ENCODE peak calls at places on chromosome 15, in five cellular contexts. One of them, this sample, is unnamed.

GRCh38 chr15:85742186-85742751 is 52.5 kb downstream of the KLHL25 start:
- DNase-seq in SK-N-SH: peak
- DNase-seq in HFFc6: no peak
- DNase-seq in fibroblast of the aortic adventitia: peak
- DNase-seq in AG09309: no peak
- DNase-seq in this sample: no peak

GRCh38 chr15:45456212-45457106 is 66.1 kb downstream of the SLC30A4 start:
- DNase-seq in AG09309: peak
- DNase-seq in SK-N-SH: peak
- DNase-seq in HFFc6: peak
- DNase-seq in fibroblast of the aortic adventitia: peak
- DNase-seq in this sample: no peak

GRCh38 chr15:78088773-78089080 is 3.6 kb upstream of the SH2D7 start:
- DNase-seq in SK-N-SH: no peak
- DNase-seq in HFFc6: no peak
- DNase-seq in fibroblast of the aortic adventitia: no peak
- DNase-seq in AG09309: no peak
- DNase-seq in this sample: no peak

GRCh38 chr15:41543521-41543870 is 561 bp downstream of the RPAP1 start:
- DNase-seq in HFFc6: no peak
- DNase-seq in fibroblast of the aortic adventitia: no peak
- DNase-seq in SK-N-SH: no peak
- DNase-seq in AG09309: no peak
- DNase-seq in this sample: no peak

GRCh38 chr15:71651750-71652186 is 158.6 kb upstream of the NR2E3 start:
- DNase-seq in AG09309: peak
- DNase-seq in HFFc6: peak
- DNase-seq in fibroblast of the aortic adventitia: peak
- DNase-seq in SK-N-SH: no peak
- DNase-seq in this sample: no peak

GRCh38 chr15:59976480-59976879 is 27.6 kb upstream of the FOXB1 start:
- DNase-seq in SK-N-SH: no peak
- DNase-seq in fibroblast of the aortic adventitia: no peak
- DNase-seq in HFFc6: no peak
- DNase-seq in AG09309: no peak
- DNase-seq in this sample: no peak

GRCh38 chr15:29089731-29090616 is 179.6 kb downstream of the NSMCE3 start:
- DNase-seq in SK-N-SH: no peak
- DNase-seq in AG09309: no peak
- DNase-seq in fibroblast of the aortic adventitia: peak
- DNase-seq in HFFc6: no peak
- DNase-seq in this sample: no peak

GRCh38 chr15:89768071-89768500 is 8.0 kb upstream of the MESP2 start:
- DNase-seq in HFFc6: peak
- DNase-seq in fibroblast of the aortic adventitia: peak
- DNase-seq in SK-N-SH: no peak
- DNase-seq in AG09309: no peak
- DNase-seq in this sample: no peak

GRCh38 chr15:101718896-101719295 is 5.4 kb downstream of the TARS3 start:
- DNase-seq in fibroblast of the aortic adventitia: no peak
- DNase-seq in HFFc6: no peak
- DNase-seq in SK-N-SH: no peak
- DNase-seq in AG09309: no peak
- DNase-seq in this sample: no peak

GRCh38 chr15:45399381-45400212 is 21.3 kb upstream of the GATM start:
- DNase-seq in HFFc6: peak
- DNase-seq in SK-N-SH: peak
- DNase-seq in fibroblast of the aortic adventitia: peak
- DNase-seq in AG09309: peak
- DNase-seq in this sample: no peak

GRCh38 chr15:100968043-100968966 is 49.1 kb downstream of the LRRK1 start:
- DNase-seq in fibroblast of the aortic adventitia: peak
- DNase-seq in AG09309: peak
- DNase-seq in SK-N-SH: no peak
- DNase-seq in HFFc6: peak
- DNase-seq in this sample: no peak

GRCh38 chr15:60272623-60273022 is 125.2 kb downstream of the ANXA2 start:
- DNase-seq in HFFc6: no peak
- DNase-seq in fibroblast of the aortic adventitia: no peak
- DNase-seq in AG09309: no peak
- DNase-seq in SK-N-SH: no peak
- DNase-seq in this sample: no peak

GRCh38 chr15:55628369-55628730 is 40.2 kb upstream of the PYGO1 start:
- DNase-seq in fibroblast of the aortic adventitia: peak
- DNase-seq in HFFc6: no peak
- DNase-seq in SK-N-SH: no peak
- DNase-seq in AG09309: no peak
- DNase-seq in this sample: no peak

GRCh38 chr15:43211336-43211735 is 9.5 kb downstream of the EPB42 start:
- DNase-seq in AG09309: no peak
- DNase-seq in fibroblast of the aortic adventitia: no peak
- DNase-seq in HFFc6: no peak
- DNase-seq in SK-N-SH: no peak
- DNase-seq in this sample: no peak

GRCh38 chr15:80785811-80786354 is 6.7 kb downstream of the CEMIP start:
- DNase-seq in SK-N-SH: no peak
- DNase-seq in fibroblast of the aortic adventitia: peak
- DNase-seq in AG09309: no peak
- DNase-seq in HFFc6: no peak
- DNase-seq in this sample: no peak

GRCh38 chr15:55715355-55716076 is 27.4 kb downstream of the PRTG start:
- DNase-seq in AG09309: no peak
- DNase-seq in fibroblast of the aortic adventitia: no peak
- DNase-seq in HFFc6: no peak
- DNase-seq in SK-N-SH: no peak
- DNase-seq in this sample: no peak

GRCh38 chr15:56367156-56367555 is 1.9 kb downstream of the TEX9 start:
- DNase-seq in AG09309: no peak
- DNase-seq in HFFc6: no peak
- DNase-seq in SK-N-SH: no peak
- DNase-seq in fibroblast of the aortic adventitia: no peak
- DNase-seq in this sample: no peak

GRCh38 chr15:99564221-99565030 is 1.4 kb upstream of the MEF2A start:
- DNase-seq in SK-N-SH: no peak
- DNase-seq in fibroblast of the aortic adventitia: peak
- DNase-seq in AG09309: no peak
- DNase-seq in HFFc6: no peak
- DNase-seq in this sample: no peak

GRCh38 chr15:26015516-26015915 is 152.4 kb upstream of the ATP10A start:
- DNase-seq in AG09309: no peak
- DNase-seq in HFFc6: no peak
- DNase-seq in fibroblast of the aortic adventitia: no peak
- DNase-seq in SK-N-SH: no peak
- DNase-seq in this sample: no peak

GRCh38 chr15:29686445-29687203 is 135.6 kb downstream of the TJP1 start:
- DNase-seq in AG09309: no peak
- DNase-seq in SK-N-SH: no peak
- DNase-seq in fibroblast of the aortic adventitia: no peak
- DNase-seq in HFFc6: no peak
- DNase-seq in this sample: no peak

GRCh38 chr15:91253605-91254004 is 153.5 kb downstream of the SV2B start:
- DNase-seq in SK-N-SH: no peak
- DNase-seq in fibroblast of the aortic adventitia: no peak
- DNase-seq in AG09309: no peak
- DNase-seq in HFFc6: no peak
- DNase-seq in this sample: no peak

GRCh38 chr15:76871930-76872329 is 33.2 kb downstream of the SCAPER start:
- DNase-seq in AG09309: no peak
- DNase-seq in fibroblast of the aortic adventitia: no peak
- DNase-seq in SK-N-SH: no peak
- DNase-seq in HFFc6: no peak
- DNase-seq in this sample: no peak

GRCh38 chr15:35170216-35170615 is 85.1 kb upstream of the NANOGP8 start:
- DNase-seq in fibroblast of the aortic adventitia: peak
- DNase-seq in SK-N-SH: no peak
- DNase-seq in AG09309: no peak
- DNase-seq in HFFc6: peak
- DNase-seq in this sample: no peak

GRCh38 chr15:55226127-55226526 is 29.4 kb upstream of the RSL24D1 start:
- DNase-seq in SK-N-SH: no peak
- DNase-seq in AG09309: no peak
- DNase-seq in HFFc6: no peak
- DNase-seq in fibroblast of the aortic adventitia: no peak
- DNase-seq in this sample: no peak

GRCh38 chr15:99181544-99181943 is 67.8 kb downstream of the TTC23 start:
- DNase-seq in HFFc6: no peak
- DNase-seq in AG09309: no peak
- DNase-seq in SK-N-SH: no peak
- DNase-seq in fibroblast of the aortic adventitia: peak
- DNase-seq in this sample: no peak

GRCh38 chr15:62658498-62658897 is 384.0 kb upstream of the TPM1 start:
- DNase-seq in AG09309: no peak
- DNase-seq in SK-N-SH: no peak
- DNase-seq in fibroblast of the aortic adventitia: no peak
- DNase-seq in HFFc6: no peak
- DNase-seq in this sample: no peak

GRCh38 chr15:76470691-76471090 is 134.1 kb downstream of the ISL2 start:
- DNase-seq in fibroblast of the aortic adventitia: peak
- DNase-seq in AG09309: peak
- DNase-seq in SK-N-SH: no peak
- DNase-seq in HFFc6: peak
- DNase-seq in this sample: no peak

DNA sequence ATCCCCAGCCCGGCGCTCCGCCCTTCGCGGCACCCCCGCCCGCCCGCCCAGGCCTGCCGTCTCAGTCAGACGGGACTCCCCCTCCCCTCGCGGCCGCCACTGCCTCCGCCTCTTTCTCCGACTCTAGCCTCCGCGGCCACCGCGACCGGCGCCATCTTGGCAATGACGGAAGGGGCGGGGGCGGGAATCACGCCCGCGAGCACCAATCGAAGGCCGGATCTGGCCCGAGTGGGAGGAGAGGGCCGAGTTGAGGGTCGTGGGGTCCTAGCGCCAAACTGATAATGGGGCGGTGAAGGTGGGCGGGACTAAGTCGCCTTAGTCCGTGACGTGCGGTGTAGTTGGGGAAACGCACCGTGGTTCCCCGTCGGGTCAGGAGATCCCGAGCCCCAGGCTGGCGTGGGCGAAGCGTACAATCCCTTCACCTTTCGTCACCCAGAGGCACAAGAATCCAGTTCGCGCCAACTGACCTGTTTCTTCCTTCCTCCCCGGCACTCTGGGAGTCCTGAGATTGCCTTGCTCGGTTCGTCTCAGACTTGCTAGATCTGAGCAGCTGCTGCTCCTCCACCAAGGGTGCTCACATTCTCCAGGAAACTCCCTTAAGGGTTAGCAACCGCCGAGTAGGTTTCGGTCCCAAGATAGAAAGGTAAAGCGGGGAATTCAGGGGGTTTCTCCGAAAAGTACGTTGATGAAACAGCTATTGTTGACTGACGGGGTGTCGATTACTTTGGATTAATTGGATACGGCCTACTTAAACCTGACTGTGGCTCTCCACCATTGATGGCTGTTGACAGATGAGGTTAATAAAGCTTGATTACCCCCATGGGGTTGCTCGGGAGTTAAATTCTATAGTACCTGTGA is at the start of gene DENND4A:
- DNase-seq in fibroblast of the aortic adventitia: peak
- DNase-seq in HFFc6: peak
- DNase-seq in AG09309: peak
- DNase-seq in SK-N-SH: peak
- DNase-seq in this sample: peak
- TF ChIP-seq CTCF in fibroblast of the aortic adventitia: no peak
- TF ChIP-seq CTCF in HFFc6: no peak
- TF ChIP-seq CTCF in AG09309: no peak
- TF ChIP-seq CTCF in SK-N-SH: no peak
- TF ChIP-seq CTCF in this sample: no peak

GRCh38 chr15:48647963-48648362 is 2.5 kb upstream of the FBN1 start:
- DNase-seq in SK-N-SH: peak
- DNase-seq in AG09309: no peak
- DNase-seq in HFFc6: peak
- DNase-seq in fibroblast of the aortic adventitia: peak
- DNase-seq in this sample: no peak
- TF ChIP-seq CTCF in SK-N-SH: peak
- TF ChIP-seq CTCF in AG09309: peak
- TF ChIP-seq CTCF in HFFc6: peak
- TF ChIP-seq CTCF in fibroblast of the aortic adventitia: peak
- TF ChIP-seq CTCF in this sample: peak

DNA sequence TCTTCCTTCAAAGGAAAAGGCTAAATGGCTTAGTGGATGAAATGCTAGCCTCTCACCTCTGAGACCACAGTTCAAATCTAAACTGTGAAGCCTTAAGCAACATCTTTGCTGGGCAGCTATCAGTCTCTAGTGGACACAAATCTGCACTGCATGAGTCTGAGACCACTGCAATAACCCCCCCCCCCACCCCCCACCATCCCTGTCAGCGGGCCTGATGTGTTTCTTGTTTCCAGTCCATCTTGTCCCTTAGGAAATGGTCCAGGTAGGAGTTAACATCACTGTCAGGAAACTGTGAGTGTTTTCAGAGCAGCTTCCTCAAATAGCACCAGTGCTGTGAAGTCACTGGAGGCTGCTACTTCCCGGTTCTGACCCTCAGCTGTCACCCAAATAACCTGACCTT is 140.6 kb upstream of the TMCO5A start:
- DNase-seq in AG09309: no peak
- DNase-seq in SK-N-SH: peak
- DNase-seq in HFFc6: no peak
- DNase-seq in fibroblast of the aortic adventitia: no peak
- DNase-seq in this sample: no peak
- TF ChIP-seq CTCF in AG09309: no peak
- TF ChIP-seq CTCF in SK-N-SH: peak
- TF ChIP-seq CTCF in HFFc6: peak
- TF ChIP-seq CTCF in fibroblast of the aortic adventitia: no peak
- TF ChIP-seq CTCF in this sample: peak

GRCh38 chr15:47983533-47983932 is 137.3 kb upstream of the SLC24A5 start:
- DNase-seq in fibroblast of the aortic adventitia: no peak
- DNase-seq in SK-N-SH: no peak
- DNase-seq in HFFc6: no peak
- DNase-seq in AG09309: no peak
- DNase-seq in this sample: no peak
- TF ChIP-seq CTCF in fibroblast of the aortic adventitia: no peak
- TF ChIP-seq CTCF in SK-N-SH: no peak
- TF ChIP-seq CTCF in HFFc6: peak
- TF ChIP-seq CTCF in AG09309: no peak
- TF ChIP-seq CTCF in this sample: no peak

DNA sequence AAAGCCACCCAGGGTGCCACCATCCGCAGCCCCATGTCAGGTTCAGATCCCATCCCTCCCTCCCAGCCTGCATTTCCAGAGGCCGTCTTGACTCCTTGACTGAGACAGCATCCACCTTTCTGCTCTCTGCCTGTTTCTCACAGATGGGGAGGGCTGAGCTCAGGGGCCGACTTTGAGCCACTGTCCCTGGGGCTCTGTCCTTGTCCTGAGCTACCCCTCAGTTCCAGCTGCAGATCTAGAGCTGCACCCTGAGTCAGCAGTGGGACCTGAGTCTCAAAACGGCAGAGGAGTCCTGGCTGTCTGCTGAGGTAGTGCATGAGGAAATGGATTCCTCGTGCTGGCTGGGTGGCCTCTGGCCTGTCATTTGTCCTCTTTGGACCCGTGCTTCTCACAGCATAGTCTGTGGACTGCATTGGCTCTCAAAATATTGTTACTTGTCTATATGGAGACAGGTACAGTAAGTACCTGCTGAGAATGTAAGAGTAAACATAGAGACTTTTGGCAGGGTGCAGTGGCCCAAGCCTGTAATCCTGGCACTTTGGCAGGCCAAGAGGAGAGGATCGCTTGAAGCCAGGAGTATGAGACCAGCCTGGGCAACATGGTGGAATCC is 22.3 kb downstream of the RPLP1 start:
- DNase-seq in AG09309: no peak
- DNase-seq in SK-N-SH: no peak
- DNase-seq in HFFc6: peak
- DNase-seq in fibroblast of the aortic adventitia: no peak
- DNase-seq in this sample: no peak
- TF ChIP-seq CTCF in AG09309: peak
- TF ChIP-seq CTCF in SK-N-SH: no peak
- TF ChIP-seq CTCF in HFFc6: no peak
- TF ChIP-seq CTCF in fibroblast of the aortic adventitia: peak
- TF ChIP-seq CTCF in this sample: no peak